ENCODE peak calls at places on chromosomes 1 and 21, in nine cellular contexts. A is suprapubic skin, Z is A549, D is transverse colon, T is tibial nerve, N is stomach, L is K562, I is ovary, R is GM12878. M is an unnamed sample.

GRCh38 chr1:18854331-18855025 is 5.0 kb downstream of the TAS1R2 start:
- DNase-seq in Z (no peak), N (no peak), D (no peak), I (no peak), T (no peak), R (no peak), L (peak), A (no peak), M (no peak)

GRCh38 chr21:38256599-38257302 is at the start of gene KCNJ15:
- DNase-seq in T (no peak), N (no peak), R (no peak), A (no peak), Z (no peak), I (no peak), D (no peak), L (no peak), M (no peak)

GRCh38 chr1:19676438-19676922 is 11.8 kb downstream of the HTR6 start:
- DNase-seq in A (no peak), N (peak), R (no peak), L (peak), D (peak), I (peak), T (no peak), Z (no peak), M (peak)

GRCh38 chr1:109198043-109198695 is 15.5 kb upstream of the SARS1 start:
- DNase-seq in R (no peak), I (no peak), T (no peak), L (peak), Z (peak), D (no peak), N (no peak), A (no peak), M (no peak)

GRCh38 chr1:1157426-1157913 is 16.2 kb upstream of the TTLL10 start:
- DNase-seq in Z (peak), N (peak), D (peak), A (peak), R (no peak), T (peak), L (peak), I (peak), M (no peak)

GRCh38 chr1:231383159-231383855 is 38.8 kb downstream of the EGLN1 start:
- DNase-seq in A (no peak), L (no peak), I (no peak), N (no peak), D (no peak), R (no peak), T (no peak), Z (no peak), M (no peak)

GRCh38 chr1:246961939-246962373 is 30.2 kb upstream of the AHCTF1 start:
- DNase-seq in I (no peak), L (no peak), Z (no peak), R (no peak), T (no peak), N (peak), D (peak), A (no peak), M (no peak)

GRCh38 chr1:226608699-226609505 is 60.3 kb downstream of the STUM start:
- DNase-seq in L (peak), T (no peak), R (no peak), D (peak), Z (peak), I (peak), N (peak), A (no peak), M (no peak)

GRCh38 chr1:177927021-177927596 is 42.7 kb downstream of the SEC16B start:
- DNase-seq in I (no peak), N (no peak), Z (no peak), T (no peak), D (no peak), R (no peak), L (no peak), A (no peak), M (no peak)

GRCh38 chr21:42527489-42528158 is 14.0 kb downstream of the SLC37A1 start:
- DNase-seq in D (no peak), Z (no peak), R (peak), N (no peak), I (no peak), A (peak), T (no peak), L (no peak), M (no peak)

DNA sequence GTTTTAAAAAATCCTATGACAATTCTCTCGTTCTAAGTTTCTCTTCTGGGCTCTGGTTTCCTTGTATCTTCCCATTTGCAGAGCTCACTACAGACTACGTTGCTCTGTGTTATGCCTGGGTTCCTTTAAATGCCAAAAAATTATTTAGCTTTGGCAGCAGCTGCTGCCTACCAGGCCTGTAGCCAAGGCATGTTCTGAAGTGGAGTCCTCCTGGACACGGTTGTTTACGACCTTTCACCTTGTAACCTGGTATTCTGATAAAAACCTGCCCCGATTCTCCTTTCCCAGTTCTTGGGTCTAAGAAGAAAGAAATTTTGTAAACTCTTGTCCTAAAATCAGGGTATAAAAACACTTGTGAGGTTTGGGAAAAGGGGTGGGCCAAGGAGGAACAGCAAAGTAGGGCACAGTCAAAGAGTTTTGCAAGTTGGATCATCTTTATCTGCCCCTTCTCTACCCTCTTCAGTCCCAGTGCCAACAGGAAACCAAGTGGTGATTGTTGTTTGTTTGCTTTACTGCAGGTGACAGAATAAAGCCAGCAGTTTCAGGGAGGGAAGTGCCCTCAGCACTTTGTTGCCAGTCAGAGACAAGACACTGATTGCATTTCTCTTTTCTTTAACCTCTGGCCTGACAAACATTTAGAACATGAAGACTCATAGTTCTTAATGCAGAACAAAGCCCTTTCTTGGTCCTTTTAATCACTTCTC is 3.1 kb upstream of the TXNIP start:
- DNase-seq in D (peak), Z (no peak), A (peak), T (no peak), R (no peak), N (peak), L (no peak), I (peak), M (no peak)
- TF ChIP-seq POLR2A in D (peak), Z (no peak), A (no peak), T (peak), R (no peak), N (no peak), L (no peak), I (no peak), M (no peak)

GRCh38 chr1:234610582-234611152 is 689 bp upstream of the IRF2BP2 start:
- DNase-seq in N (peak), D (peak), T (peak), I (peak), A (peak), L (peak), Z (peak), R (peak), M (peak)

GRCh38 chr1:234611799-234612351 is 1.9 kb upstream of the IRF2BP2 start:
- DNase-seq in L (no peak), R (no peak), T (peak), D (peak), Z (peak), I (peak), N (peak), A (no peak), M (no peak)

GRCh38 chr1:234612352-234613127 is 2.6 kb upstream of the IRF2BP2 start:
- DNase-seq in A (peak), D (peak), R (peak), N (peak), L (peak), Z (peak), T (peak), I (peak), M (peak)

GRCh38 chr1:234610061-234610581 is at the start of gene IRF2BP2:
- DNase-seq in L (peak), R (no peak), Z (peak), D (peak), I (peak), A (no peak), N (peak), T (peak), M (no peak)

DNA sequence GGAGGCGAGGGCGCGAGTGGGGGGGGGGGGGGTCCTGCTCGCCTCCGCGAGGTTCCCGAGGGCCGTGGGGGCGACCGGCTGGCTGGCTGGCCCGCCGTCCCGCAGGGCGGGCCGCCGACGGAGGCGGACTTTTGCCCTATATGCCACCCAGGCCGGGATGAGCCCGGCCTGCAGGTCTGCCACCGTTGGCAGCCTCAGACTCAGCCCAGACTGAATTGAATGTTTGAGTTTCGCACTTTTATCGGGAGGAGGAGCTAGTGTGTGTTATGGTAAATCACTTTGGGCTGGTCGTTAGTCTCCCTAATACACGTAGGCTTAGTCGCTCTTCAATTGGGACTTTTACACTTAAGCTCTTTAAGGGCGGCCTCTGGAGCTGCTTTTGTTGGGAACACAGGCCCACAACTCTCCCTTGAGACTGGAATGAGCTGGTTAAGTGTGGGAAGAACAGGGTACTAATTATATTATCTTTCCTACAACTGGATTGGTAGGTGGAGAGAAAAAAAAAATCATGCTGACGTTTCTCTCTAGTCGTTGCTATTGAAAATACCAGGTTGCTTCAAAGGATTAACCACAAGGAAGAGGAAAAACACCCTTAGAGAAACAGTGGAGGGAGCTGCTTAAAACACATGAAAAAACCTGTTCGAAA is 1.3 kb upstream of the IRF2BP2 start:
- DNase-seq in I (no peak), D (no peak), R (peak), Z (peak), T (no peak), N (no peak), L (no peak), A (no peak), M (no peak)
- H3K4me3 ChIP-seq in I (peak), D (peak), R (peak), Z (peak), T (peak), N (peak), L (no peak), A (peak), M (peak)

DNA sequence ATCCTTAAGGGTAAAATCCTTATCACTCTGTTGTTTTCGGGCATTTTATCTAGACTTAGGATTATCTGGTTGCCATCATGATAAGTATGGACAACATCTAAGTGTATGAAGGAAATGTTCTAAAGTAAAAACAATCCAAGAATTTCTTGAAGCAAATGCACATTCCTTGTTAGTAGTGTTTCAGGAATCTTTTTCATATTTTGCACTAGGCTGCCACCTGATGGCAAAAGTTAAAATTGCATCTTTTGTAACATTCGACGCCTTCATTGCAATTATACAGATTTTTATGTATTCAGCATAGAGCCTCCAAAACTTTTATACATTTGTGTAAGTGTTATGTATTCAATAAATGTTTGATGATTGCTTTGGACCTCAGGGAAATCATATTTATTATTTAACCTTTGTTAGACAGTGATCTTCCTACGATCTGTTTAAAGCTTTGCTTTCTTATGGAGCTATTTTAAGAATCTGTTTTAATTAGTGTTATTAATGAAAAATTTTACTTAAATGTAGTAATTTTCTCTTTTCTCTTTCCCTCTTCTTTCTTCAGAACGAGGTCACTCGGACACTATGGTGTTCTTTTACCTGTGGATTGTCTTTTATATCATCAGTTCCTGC is 49.4 kb upstream of the KIAA1614 start:
- DNase-seq in N (no peak), A (no peak), L (peak), T (no peak), D (peak), I (no peak), R (no peak), Z (peak), M (no peak)
- TF ChIP-seq EP300 in N (no peak), A (no peak), L (no peak), T (no peak), D (no peak), I (no peak), R (no peak), Z (no peak), M (no peak)

GRCh38 chr1:45009956-45010854 is 919 bp downstream of the HECTD3 start:
- DNase-seq in T (no peak), R (no peak), N (peak), D (peak), I (peak), A (no peak), L (peak), Z (no peak), M (peak)
- TF ChIP-seq POLR2A in T (no peak), R (no peak), N (no peak), D (no peak), I (no peak), A (no peak), L (no peak), Z (no peak), M (no peak)

GRCh38 chr1:156104065-156104810 is 10.3 kb upstream of the LMNA start:
- DNase-seq in A (peak), N (peak), T (no peak), Z (peak), L (no peak), I (peak), D (peak), R (no peak), M (no peak)
- H3K4me3 ChIP-seq in A (peak), N (peak), T (no peak), Z (no peak), L (no peak), I (no peak), D (no peak), R (no peak), M (peak)

DNA sequence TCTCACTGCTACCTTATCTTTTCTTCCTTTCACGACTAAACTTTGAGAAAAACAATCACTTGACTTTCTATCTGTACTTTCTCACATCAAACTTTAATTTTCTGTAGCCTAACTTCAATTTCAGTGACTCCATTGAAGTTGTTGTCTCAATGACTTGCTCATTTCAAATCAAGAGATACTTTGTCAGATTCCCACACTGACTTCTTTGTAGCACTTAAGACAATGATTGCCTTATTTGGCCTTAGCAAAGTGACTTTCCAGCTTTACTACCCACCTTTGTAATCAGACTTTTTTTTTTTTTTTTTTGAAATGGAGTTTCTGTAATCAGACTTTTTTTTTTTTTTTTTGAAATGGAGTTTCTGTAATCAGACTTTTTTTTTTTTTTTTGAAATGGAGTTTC is 37.0 kb downstream of the AGO4 start:
- DNase-seq in L (no peak), A (no peak), N (no peak), Z (no peak), T (no peak), R (no peak), I (no peak), D (no peak), M (no peak)
- TF ChIP-seq EP300 in L (no peak), A (no peak), N (no peak), Z (no peak), T (no peak), R (no peak), I (no peak), D (no peak), M (no peak)

DNA sequence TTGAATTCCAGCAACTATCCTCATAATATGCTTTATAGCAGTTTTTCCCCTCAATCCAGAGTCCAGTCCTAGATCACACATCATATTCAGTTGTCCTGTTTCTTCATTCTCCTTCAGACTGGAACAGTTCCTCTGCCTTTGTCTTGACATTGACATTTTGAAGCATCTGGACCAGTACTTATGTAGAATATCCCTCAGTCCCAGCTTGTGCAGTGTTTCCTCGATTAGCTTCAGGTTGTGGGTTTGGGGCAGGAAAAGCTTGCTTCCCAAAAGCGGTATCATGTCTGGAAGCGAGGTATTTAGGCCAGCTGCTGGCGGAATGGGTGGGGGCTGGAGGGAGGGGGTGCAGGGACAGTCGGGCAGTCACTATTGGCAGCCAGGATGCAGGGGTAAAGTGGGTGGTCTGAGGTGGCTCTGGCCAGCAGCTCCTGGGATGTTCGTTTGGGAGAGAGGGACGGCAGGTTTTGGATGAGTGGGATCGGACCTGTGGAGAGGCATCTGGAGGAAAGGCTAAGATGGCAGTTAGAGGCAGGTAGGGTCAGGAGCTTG is 6.5 kb downstream of the THEMIS2 start:
- DNase-seq in I (no peak), D (no peak), T (no peak), Z (no peak), N (no peak), R (no peak), L (no peak), A (no peak), M (no peak)
- TF ChIP-seq POLR2A in I (no peak), D (no peak), T (no peak), Z (no peak), N (no peak), R (no peak), L (no peak), A (no peak), M (no peak)

DNA sequence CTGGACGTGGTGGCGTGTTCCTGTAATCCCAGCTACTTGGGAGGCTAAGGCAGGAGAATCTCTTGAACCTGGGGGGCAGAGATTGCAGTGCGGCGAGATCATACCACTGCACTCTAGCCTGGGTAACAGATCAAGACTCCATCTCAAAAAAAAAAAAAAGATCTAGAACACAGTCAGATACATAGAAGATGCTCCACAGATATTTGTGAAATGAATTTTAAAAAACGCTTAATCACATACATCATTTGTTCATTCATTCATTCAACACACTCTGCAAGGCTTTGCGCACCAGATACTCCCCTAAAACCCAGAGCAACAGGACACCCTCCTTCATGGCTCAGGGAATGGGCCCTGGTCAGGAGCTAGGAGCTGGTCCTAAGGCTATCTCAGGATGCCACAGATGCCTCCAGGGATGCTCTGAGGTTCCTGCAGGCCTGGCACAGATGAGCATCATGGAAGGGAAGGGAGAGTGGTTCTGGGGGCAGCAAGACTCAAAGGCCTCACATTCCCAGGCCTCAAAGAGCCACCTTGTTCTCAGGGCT is 6.4 kb downstream of the HSPG2 start:
- DNase-seq in D (no peak), N (no peak), A (no peak), I (no peak), R (no peak), T (no peak), L (no peak), Z (no peak), M (no peak)
- H3K4me3 ChIP-seq in D (no peak), N (no peak), A (peak), I (no peak), R (no peak), T (no peak), L (no peak), Z (peak), M (peak)

GRCh38 chr1:184049836-184050468 is 1.6 kb upstream of the TSEN15 start:
- DNase-seq in T (no peak), R (no peak), I (no peak), N (no peak), D (no peak), Z (no peak), L (no peak), A (no peak), M (no peak)
- TF ChIP-seq EP300 in T (no peak), R (no peak), I (no peak), N (no peak), D (no peak), Z (no peak), L (no peak), A (no peak), M (no peak)

DNA sequence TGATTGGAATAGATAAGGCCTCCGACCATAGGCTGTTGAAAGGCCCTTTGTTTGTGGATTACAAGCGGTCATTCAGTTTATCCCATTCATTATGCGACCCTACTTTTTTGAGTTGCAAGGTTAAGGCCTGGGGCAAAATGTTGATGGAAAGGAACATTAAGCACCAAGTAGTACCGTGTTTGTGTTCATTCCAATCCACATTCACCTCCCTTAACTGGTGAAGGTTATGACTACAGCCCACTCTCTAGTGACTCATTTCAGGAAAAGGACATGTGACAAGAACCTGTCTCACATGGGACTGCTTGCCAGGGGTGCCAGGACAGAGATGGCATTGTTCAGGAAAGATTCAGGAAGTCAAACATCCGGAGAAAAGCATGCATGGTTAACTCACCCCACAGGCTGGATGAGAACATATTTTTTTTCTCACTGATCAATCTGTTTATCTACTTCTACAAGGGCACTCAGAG is 81.6 kb downstream of the CD58 start:
- DNase-seq in L (no peak), A (no peak), T (no peak), R (no peak), I (no peak), N (peak), Z (peak), D (peak), M (no peak)
- TF ChIP-seq POLR2A in L (no peak), A (no peak), T (no peak), R (no peak), I (no peak), N (no peak), Z (no peak), D (no peak), M (no peak)